ENCODE peak calls at places on chromosomes 1 and 21, in four cellular contexts. O is activated CD4-positive, CD25-positive, alpha-beta regulatory T cell; L is AG08396; I is endothelial cell. Y is an unnamed sample.

GRCh38 chr1:117534995-117535467 is 70.8 kb upstream of the TENT5C start:
- DNase-seq in O (no peak), L (peak; percentile 45), I (peak; percentile 46), Y (no peak)

GRCh38 chr1:4652631-4653327 is 1.6 kb upstream of the AJAP1 start:
- DNase-seq in O (peak; percentile 47), L (peak; percentile 89), I (peak; percentile 82), Y (no peak)

GRCh38 chr1:184686540-184686939 is 68.1 kb downstream of the EDEM3 start:
- DNase-seq in O (no peak), L (no peak), I (no peak), Y (no peak)

GRCh38 chr1:46134660-46135331 is 2.4 kb upstream of the PIK3R3 start:
- DNase-seq in O (no peak), L (peak; percentile 37), I (no peak), Y (no peak)

GRCh38 chr1:175449306-175449705 is 256.7 kb upstream of the KIAA0040 start:
- DNase-seq in O (no peak), L (no peak), I (no peak), Y (no peak)

GRCh38 chr1:21048462-21048861 is 128.2 kb downstream of the EIF4G3 start:
- DNase-seq in O (no peak), L (no peak), I (no peak), Y (no peak)

GRCh38 chr1:212540031-212540430 is 68.5 kb upstream of the ATF3 start:
- DNase-seq in O (no peak), L (no peak), I (no peak), Y (no peak)

GRCh38 chr21:43832158-43832550 is 32.9 kb upstream of the AGPAT3 start:
- DNase-seq in O (no peak), L (no peak), I (no peak), Y (no peak)

GRCh38 chr1:180230416-180230790 is 339 bp downstream of the LHX4 start:
- DNase-seq in O (no peak), L (no peak), I (no peak), Y (no peak)

GRCh38 chr1:172134087-172134731 is 286.3 kb upstream of the C1orf105 start:
- DNase-seq in O (no peak), L (no peak), I (no peak), Y (no peak)